ENCODE peak calls at places on chromosomes 6 and 20, in eight cellular contexts. V is tibial nerve; D is NCI-H1436; H is DMS 273 treated with DMSO at 0.1 percent for 48 hours; U is activated T-helper 1 cell treated with anti-CD3 and anti-CD28 coated beads, Interleukin-12 subunit alpha, Interleukin-12 subunit beta, Interleukin-2, Interleukin-4 antibody, amounts not matched to agents 30 ng/mL and 10 ng/mL and 1 ng/mL, durations not matched to agents 14 hours and 24 hours and 36 hours; L is endothelial cell; B is activated CD4-positive, CD25-positive, alpha-beta regulatory T cell treated with anti-CD3 and anti-CD28 coated beads, Interleukin-2, amount 50 U/mL, for 72 hours; J is GOT3. W is an unnamed sample.
A peak's percentile ranks its signal among the peaks of the same experiment; 100 is the strongest.

GRCh38 chr6:111870751-111871064 is 2.5 kb downstream of the FYN start:
- DNase-seq in B (no peak), L (no peak), H (no peak), J (no peak), V (no peak), D (no peak), U (no peak), W (no peak)

GRCh38 chr6:16600026-16600425 is 161.2 kb downstream of the ATXN1 start:
- DNase-seq in D (no peak), L (no peak), B (no peak), U (no peak), V (no peak), H (no peak), J (no peak), W (no peak)

GRCh38 chr20:44780226-44780625 is 30.1 kb downstream of the RIMS4 start:
- DNase-seq in U (peak; percentile 19), J (no peak), D (no peak), H (no peak), L (peak; percentile 73), V (no peak), B (no peak), W (peak; percentile 22)

GRCh38 chr20:25198663-25199363 is 3.3 kb downstream of the ENTPD6 start:
- DNase-seq in V (no peak), H (no peak), L (no peak), B (no peak), D (no peak), U (no peak), J (no peak), W (no peak)

GRCh38 chr20:33443006-33443511 is 504 bp downstream of the SNTA1 start:
- DNase-seq in V (no peak), B (no peak), U (peak; percentile 19), J (no peak), L (peak; percentile 27), D (peak; percentile 22), H (no peak), W (no peak)

GRCh38 chr6:152094992-152095592 is 287.6 kb downstream of the ESR1 start:
- DNase-seq in H (no peak), V (peak; percentile 52), J (peak; percentile 4), U (no peak), D (no peak), L (no peak), B (no peak), W (peak; percentile 90)

GRCh38 chr6:133184798-133185380 is 56.3 kb upstream of the EYA4 start:
- DNase-seq in H (peak; percentile 17), B (no peak), U (no peak), J (no peak), V (no peak), D (no peak), L (no peak), W (no peak)

GRCh38 chr6:53752856-53753255 is 41.9 kb upstream of the LRRC1 start:
- DNase-seq in L (no peak), D (no peak), J (no peak), B (no peak), U (no peak), H (no peak), V (no peak), W (peak; percentile 40)

GRCh38 chr6:44966449-44967091 is 361.6 kb upstream of the RUNX2 start:
- DNase-seq in D (no peak), H (no peak), U (no peak), V (no peak), L (no peak), B (no peak), J (no peak), W (no peak)

GRCh38 chr6:155523821-155524238 is 68.2 kb upstream of the NOX3 start:
- DNase-seq in H (no peak), B (no peak), L (no peak), U (no peak), J (no peak), V (no peak), D (no peak), W (no peak)

GRCh38 chr20:53127027-53127426 is 154.9 kb downstream of the TSHZ2 start:
- DNase-seq in J (no peak), U (no peak), B (no peak), H (no peak), L (no peak), D (no peak), V (no peak), W (no peak)

GRCh38 chr6:83057705-83058321 is 7.8 kb downstream of the UBE3D start:
- DNase-seq in D (peak; percentile 43), B (no peak), L (peak; percentile 56), H (no peak), U (no peak), J (no peak), V (no peak), W (peak; percentile 39)

GRCh38 chr6:135423649-135424128 is 73.9 kb downstream of the AHI1 start:
- DNase-seq in H (peak; percentile 20), U (no peak), D (no peak), B (no peak), J (no peak), V (no peak), L (no peak), W (peak; percentile 12)

W was measured in amniotic stem cell.